ENCODE peak calls at places on chromosomes 16 and 17, in eight cellular contexts. M is right atrium auricular region, A is dorsolateral prefrontal cortex, H is lower lobe of right lung, V is mammary epithelial cell, T is H1, J is Panc1, X is brain microvascular endothelial cell. C is an unnamed sample.
A peak's percentile ranks its signal among the peaks of the same experiment; 100 is the strongest.

GRCh38 chr17:50534222-50534978 is 1.9 kb downstream of the EPN3 start:
- DNase-seq in J (no peak), X (no peak), A (no peak), V (peak; percentile 86), H (peak; percentile 56), M (no peak), T (peak; percentile 74), C (no peak)

GRCh38 chr17:54530398-54530797 is 370.3 kb upstream of the TOM1L1 start:
- DNase-seq in J (no peak), M (no peak), A (no peak), T (no peak), H (no peak), X (no peak), V (no peak), C (no peak)

GRCh38 chr17:17533901-17534441 is 37.8 kb upstream of the RASD1 start:
- DNase-seq in V (no peak), M (no peak), J (no peak), T (no peak), H (no peak), A (no peak), X (no peak), C (no peak)

GRCh38 chr17:73634629-73635028 is 9.6 kb downstream of the SDK2 start:
- DNase-seq in H (no peak), X (no peak), A (no peak), V (no peak), J (no peak), M (no peak), T (no peak), C (no peak)

GRCh38 chr16:31179747-31180458 is at the start of gene FUS:
- DNase-seq in A (peak; percentile 86), H (peak; percentile 94), X (peak; percentile 56), V (peak; percentile 79), J (peak; percentile 67), T (peak; percentile 94), M (peak; percentile 94), C (peak; percentile 88)

GRCh38 chr16:81204794-81205680 is 33.5 kb upstream of the BCO1 start:
- DNase-seq in J (peak; percentile 30), H (no peak), V (peak; percentile 36), A (no peak), X (peak; percentile 33), M (peak; percentile 61), T (peak; percentile 55), C (peak; percentile 67)

GRCh38 chr16:57324649-57325223 is 33.8 kb upstream of the CCL22 start:
- DNase-seq in M (no peak), J (no peak), A (no peak), H (no peak), T (no peak), V (no peak), X (no peak), C (no peak)

GRCh38 chr16:66273644-66274334 is 92.7 kb upstream of the CDH5 start:
- DNase-seq in A (no peak), M (no peak), J (no peak), T (peak; percentile 61), X (no peak), H (no peak), V (peak; percentile 36), C (no peak)

GRCh38 chr17:81656835-81657234 is 493 bp upstream of the PDE6G start:
- DNase-seq in T (no peak), V (no peak), M (no peak), J (no peak), H (no peak), X (no peak), A (no peak), C (no peak)

GRCh38 chr16:83940630-83941378 is 12.2 kb upstream of the OSGIN1 start:
- DNase-seq in J (no peak), V (no peak), M (no peak), X (no peak), T (no peak), A (no peak), H (no peak), C (no peak)

GRCh38 chr17:45732926-45733505 is 51.1 kb upstream of the CRHR1 start:
- DNase-seq in H (no peak), T (no peak), M (no peak), X (no peak), V (no peak), A (no peak), J (no peak), C (no peak)

GRCh38 chr17:22265807-22266206 is 573.5 kb downstream of the KCNJ18 start:
- DNase-seq in J (no peak), A (no peak), V (no peak), X (no peak), M (no peak), T (no peak), H (no peak), C (no peak)

GRCh38 chr16:75109732-75110243 is 6.8 kb downstream of the LDHD start:
- DNase-seq in T (no peak), A (no peak), M (no peak), X (no peak), H (no peak), J (no peak), V (peak; percentile 27), C (no peak)

GRCh38 chr17:49227436-49228261 is 2.9 kb downstream of the PHOSPHO1 start:
- DNase-seq in M (peak; percentile 77), J (peak; percentile 61), V (peak; percentile 48), T (peak; percentile 89), X (peak; percentile 37), H (peak; percentile 78), A (peak; percentile 49), C (peak; percentile 88)
- H3K27ac ChIP-seq in M (no peak overlapping the region), J (no peak overlapping the region), V (no peak overlapping the region), T (no peak overlapping the region), X (no peak overlapping the region), H (no peak overlapping the region), A (no peak overlapping the region), C (peak overlapping the region; percentile 86)

GRCh38 chr17:892958-893357 is 86.6 kb downstream of the NXN start:
- DNase-seq in J (no peak), A (no peak), X (no peak), H (no peak), V (no peak), M (no peak), T (no peak), C (no peak)

GRCh38 chr17:900336-900735 is 79.2 kb downstream of the NXN start:
- DNase-seq in X (no peak), V (no peak), J (no peak), T (no peak), A (no peak), H (no peak), M (no peak), C (no peak)

GRCh38 chr17:897970-898619 is 81.5 kb downstream of the NXN start:
- DNase-seq in J (no peak), H (no peak), V (no peak), M (no peak), T (no peak), A (no peak), X (no peak), C (no peak)

GRCh38 chr17:901964-902363 is 77.6 kb downstream of the NXN start:
- DNase-seq in J (no peak), H (no peak), X (no peak), T (no peak), M (no peak), V (no peak), A (no peak), C (no peak)

GRCh38 chr17:896439-896838 is 83.1 kb downstream of the NXN start:
- DNase-seq in J (no peak), A (no peak), T (no peak), X (no peak), H (no peak), M (no peak), V (no peak), C (no peak)
- H3K4me3 ChIP-seq in J (no peak overlapping the region), A (no peak overlapping the region), T (no peak overlapping the region), X (no peak overlapping the region), H (peak overlapping the region; percentile 34), M (no peak overlapping the region), V (no peak overlapping the region), C (no peak overlapping the region)

DNA sequence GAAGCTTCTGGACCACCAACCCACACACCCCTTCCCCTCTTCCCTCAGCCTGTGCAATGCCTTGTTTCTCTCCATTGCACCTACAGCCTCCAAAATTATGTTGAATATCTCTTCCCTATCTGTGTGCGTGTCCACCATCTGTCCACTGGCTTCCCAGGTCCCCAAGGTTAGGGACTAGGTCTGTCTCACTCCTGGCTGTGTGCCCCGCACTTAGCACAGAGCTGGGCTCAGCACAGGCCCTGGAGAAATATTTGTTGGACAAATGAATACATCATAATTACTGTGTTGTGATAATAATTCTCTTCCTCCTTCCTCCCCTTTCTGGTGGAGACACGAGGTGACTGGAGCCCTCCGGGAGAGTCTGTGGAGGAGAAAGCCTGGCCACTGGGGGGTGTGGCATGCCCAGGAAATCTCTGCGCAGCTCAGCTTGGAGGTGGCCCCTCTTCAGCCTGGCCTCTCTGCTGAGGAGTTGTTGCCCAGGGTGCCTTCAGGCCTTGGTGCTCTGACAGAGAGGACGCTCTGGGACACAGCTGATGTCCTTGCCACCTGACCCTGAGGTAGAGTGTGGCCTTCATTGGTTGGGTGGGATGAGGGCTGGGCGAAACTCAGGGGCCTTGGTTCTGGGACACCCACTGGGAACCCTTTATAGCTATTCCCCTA is 3.3 kb upstream of the BRD7 start:
- DNase-seq in J (no peak), A (peak; percentile 54), H (no peak), T (no peak), X (no peak), V (no peak), M (no peak), C (no peak)
- TF ChIP-seq CTCF in J (peak; percentile 48), A (peak; percentile 56), H (peak; percentile 14), T (peak; percentile 51), X (peak; percentile 65), V (no peak), M (no peak), C (peak; percentile 46)

GRCh38 chr16:72256398-72257048 is 84.6 kb upstream of the PMFBP1 start:
- DNase-seq in V (peak; percentile 51), J (no peak), A (no peak), T (no peak), M (no peak), H (no peak), X (peak; percentile 27), C (no peak)
- H3K27ac ChIP-seq in V (no peak overlapping the region), J (no peak overlapping the region), A (no peak overlapping the region), T (no peak overlapping the region), M (no peak overlapping the region), H (no peak overlapping the region), X (no peak overlapping the region), C (no peak overlapping the region)

DNA sequence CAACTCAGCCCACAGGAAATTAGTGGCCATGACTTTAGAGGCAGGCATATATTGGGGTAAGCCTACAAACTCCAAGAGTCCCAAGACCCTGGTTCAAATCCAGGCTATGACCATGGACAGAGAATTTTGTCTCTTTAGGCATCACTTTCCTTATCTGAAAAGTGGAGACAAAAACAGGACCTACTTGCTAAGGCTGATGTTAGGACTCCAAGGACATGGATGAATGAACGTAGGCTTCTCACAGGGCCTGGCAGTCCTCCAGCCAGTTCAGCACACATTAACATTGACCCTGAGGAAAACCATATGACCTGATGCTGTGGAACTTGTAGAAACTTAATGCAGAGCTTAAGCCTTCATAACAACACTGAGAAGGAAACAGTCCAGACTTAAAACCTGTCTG is 1.4 kb downstream of the FKBP10 start:
- DNase-seq in J (no peak), M (no peak), T (no peak), X (no peak), A (no peak), H (no peak), V (no peak), C (no peak)
- H3K4me3 ChIP-seq in J (peak overlapping the region; percentile 74), M (no peak overlapping the region), T (peak overlapping the region; percentile 87), X (peak overlapping the region; percentile 85), A (no peak overlapping the region), H (no peak overlapping the region), V (no peak overlapping the region), C (no peak overlapping the region)

C was measured in A673.